ENCODE peak calls at places on chromosome 2, in four cellular contexts. U, B, L and I are unnamed samples.

GRCh38 chr2:160252278-160252887 is 52.3 kb upstream of the ITGB6 start:
- DNase-seq in U (no peak), B (peak; percentile 22), L (no peak), I (peak; percentile 39)

GRCh38 chr2:149160701-149161217 is 122.3 kb downstream of the LYPD6B start:
- DNase-seq in U (no peak), B (no peak), L (peak; percentile 71), I (no peak)

GRCh38 chr2:158501301-158501700 is 44.5 kb downstream of the PKP4 start:
- DNase-seq in U (no peak), B (no peak), L (no peak), I (no peak)

GRCh38 chr2:136645458-136645857 is 119.9 kb upstream of the THSD7B start:
- DNase-seq in U (no peak), B (no peak), L (no peak), I (no peak)

GRCh38 chr2:203446071-203446481 is 89.0 kb downstream of the RAPH1 start:
- DNase-seq in U (no peak), B (no peak), L (no peak), I (no peak)

GRCh38 chr2:221104391-221104811 is 467.7 kb downstream of the EPHA4 start:
- DNase-seq in U (peak; percentile 51), B (no peak), L (no peak), I (no peak)

GRCh38 chr2:219071189-219071816 is 10.6 kb upstream of the IHH start:
- DNase-seq in U (no peak), B (peak; percentile 91), L (no peak), I (no peak)

GRCh38 chr2:238587776-238588660 is 161.3 kb downstream of the ASB1 start:
- DNase-seq in U (no peak), B (no peak), L (no peak), I (no peak)

GRCh38 chr2:110993557-110994231 is 127.0 kb upstream of the BCL2L11 start:
- DNase-seq in U (no peak), B (no peak), L (no peak), I (no peak)

GRCh38 chr2:3403587-3404334 is 24.3 kb downstream of the TRAPPC12 start:
- DNase-seq in U (no peak), B (no peak), L (peak; percentile 66), I (no peak)

GRCh38 chr2:120161190-120161589 is 62.0 kb downstream of the TMEM185B start:
- DNase-seq in U (no peak), B (no peak), L (no peak), I (no peak)

GRCh38 chr2:33215299-33215698 is 261.1 kb upstream of the RASGRP3 start:
- DNase-seq in U (no peak), B (no peak), L (no peak), I (no peak)

GRCh38 chr2:172449916-172450550 is 22.6 kb downstream of the ITGA6 start:
- DNase-seq in U (no peak), B (no peak), L (no peak), I (no peak)

GRCh38 chr2:127064642-127065250 is 42.2 kb downstream of the BIN1 start:
- DNase-seq in U (no peak), B (peak; percentile 83), L (no peak), I (peak; percentile 94)

GRCh38 chr2:95330939-95331338 is 33.8 kb downstream of the KCNIP3 start:
- DNase-seq in U (no peak), B (no peak), L (no peak), I (no peak)

GRCh38 chr2:45014016-45014702 is 4.9 kb upstream of the SIX2 start:
- DNase-seq in U (peak; percentile 87), B (no peak), L (no peak), I (peak; percentile 64)

GRCh38 chr2:222423632-222424280 is 587 bp upstream of the SGPP2 start:
- DNase-seq in U (peak; percentile 46), B (no peak), L (peak; percentile 82), I (no peak)
- TF ChIP-seq POLR2A in U (no peak), B (no peak), L (peak; percentile 62), I (no peak)

DNA sequence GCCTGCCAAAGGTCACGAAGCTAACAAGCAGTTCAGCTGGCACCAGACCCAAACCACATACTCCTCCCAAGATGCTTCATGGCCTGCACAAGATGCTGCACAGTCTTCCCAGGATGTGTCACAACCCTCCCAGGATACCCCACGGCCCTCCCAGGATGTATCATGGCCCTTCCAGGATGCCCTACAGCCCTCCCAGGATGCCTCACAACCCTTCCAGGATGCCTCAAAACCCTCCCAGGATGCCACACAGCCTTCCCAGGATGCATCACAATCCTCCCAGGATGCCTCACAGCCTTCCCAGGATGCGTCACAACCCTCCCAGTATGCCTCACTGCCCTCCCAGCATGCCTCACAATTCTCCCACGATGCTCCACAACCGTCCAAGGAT is 258.1 kb downstream of the DYSF start:
- DNase-seq in U (no peak), B (no peak), L (no peak), I (no peak)
- TF ChIP-seq SP1 in U (no peak), B (no peak), L (no peak), I (no peak)

GRCh38 chr2:239595711-239596110 is 194.9 kb upstream of the HDAC4 start:
- DNase-seq in U (no peak), B (no peak), L (no peak), I (no peak)

GRCh38 chr2:239596792-239597191 is 196.0 kb upstream of the HDAC4 start:
- DNase-seq in U (no peak), B (no peak), L (no peak), I (no peak)

GRCh38 chr2:239597216-239597615 is 196.4 kb upstream of the HDAC4 start:
- DNase-seq in U (no peak), B (no peak), L (no peak), I (no peak)

GRCh38 chr2:239594772-239595608 is 194.2 kb upstream of the HDAC4 start:
- DNase-seq in U (no peak), B (no peak), L (no peak), I (no peak)

DNA sequence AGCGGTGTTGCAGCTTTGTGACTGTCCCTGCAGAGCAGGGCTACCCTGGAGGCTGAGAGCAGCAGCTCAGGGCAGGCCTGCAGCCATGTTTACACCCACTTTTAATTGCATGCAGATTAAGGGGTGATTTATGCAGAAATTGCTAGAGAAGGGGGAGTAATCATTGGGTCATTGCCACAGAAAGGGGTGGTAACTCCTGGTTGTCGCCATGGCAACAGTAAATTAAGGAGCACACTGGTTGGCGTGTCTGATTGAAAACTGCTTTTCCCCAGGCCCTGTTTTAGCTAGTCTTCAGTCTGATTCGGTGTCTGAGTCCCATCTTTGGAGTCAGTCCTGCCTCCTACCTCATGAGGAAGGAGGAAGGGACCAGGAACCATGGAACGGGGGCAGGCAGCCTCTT is 195.5 kb upstream of the HDAC4 start:
- DNase-seq in U (no peak), B (no peak), L (no peak), I (no peak)
- TF ChIP-seq CREB1 in U (no peak), B (no peak), L (no peak), I (no peak)

DNA sequence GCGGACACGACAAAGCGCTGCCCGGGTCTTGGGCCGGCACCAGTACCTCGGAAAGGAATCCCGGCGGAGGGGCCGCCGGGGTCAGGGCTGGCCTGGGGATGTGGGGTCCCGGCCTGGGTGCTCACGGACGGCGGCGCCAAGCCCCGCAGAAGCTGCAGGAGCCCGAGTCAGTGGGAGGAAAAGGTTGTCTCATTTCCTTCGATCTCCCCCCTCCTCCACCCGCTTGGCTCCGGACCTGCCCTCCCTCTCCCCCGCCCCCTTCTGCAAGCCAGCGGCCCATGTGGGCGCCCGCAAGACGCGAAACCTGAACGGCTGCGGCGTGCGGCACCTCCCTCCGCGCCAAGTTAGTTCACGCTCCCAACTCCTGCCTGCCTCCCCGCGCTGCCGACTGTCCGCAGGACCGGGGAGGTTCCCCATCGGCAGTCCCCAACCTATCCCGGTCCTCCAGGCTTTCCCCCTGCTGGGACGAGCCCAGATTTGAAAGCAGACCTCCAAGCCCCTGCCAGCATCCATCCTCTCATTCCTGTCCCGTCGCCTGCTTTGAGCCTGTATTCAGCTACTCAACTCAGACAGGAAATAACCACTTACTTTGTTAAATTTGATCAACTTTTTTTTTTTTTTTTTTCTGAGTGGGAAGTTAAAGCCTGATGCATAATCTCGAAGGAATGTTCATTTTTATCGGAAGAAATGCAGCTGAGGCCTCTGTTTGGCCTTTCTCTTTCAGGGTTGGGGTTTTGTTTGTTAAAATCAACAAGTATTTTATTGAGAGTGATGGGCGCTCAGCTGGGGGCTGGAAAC is at the start of gene EVA1A:
- DNase-seq in U (no peak), B (peak; percentile 73), L (no peak), I (no peak)
- TF ChIP-seq POLR2A in U (no peak), B (peak; percentile 85), L (no peak), I (no peak)

GRCh38 chr2:53725662-53726061 is 41.9 kb upstream of the CHAC2 start:
- DNase-seq in U (no peak), B (no peak), L (no peak), I (no peak)

GRCh38 chr2:53727921-53728320 is 39.7 kb upstream of the CHAC2 start:
- DNase-seq in U (no peak), B (no peak), L (no peak), I (no peak)

GRCh38 chr2:53724511-53724910 is 43.1 kb upstream of the CHAC2 start:
- DNase-seq in U (no peak), B (no peak), L (no peak), I (no peak)
- TF ChIP-seq SP1 in U (no peak), B (no peak), L (no peak), I (no peak)